ENCODE peak calls at places on chromosome 21, in six cellular contexts. Y is NCI-H1105, R is pancreas, B is suprapubic skin, P is cardiac muscle cell, Q is HEK293T. M is an unnamed sample.

GRCh38 chr21:45187646-45188045 is 100.0 kb downstream of the POFUT2 start:
- DNase-seq in Y (no peak), R (no peak), B (no peak), P (no peak), Q (no peak), M (no peak)

GRCh38 chr21:44368711-44369446 is 15.5 kb downstream of the TRPM2 start:
- DNase-seq in Y (no peak), R (no peak), B (no peak), P (no peak), Q (no peak), M (peak; percentile 48)

GRCh38 chr21:15774590-15774989 is 44.8 kb downstream of the USP25 start:
- DNase-seq in Y (no peak), R (no peak), B (no peak), P (no peak), Q (no peak), M (no peak)

GRCh38 chr21:41536076-41536826 is 28.3 kb upstream of the TMPRSS2 start:
- DNase-seq in Y (no peak), R (peak; percentile 48), B (no peak), P (no peak), Q (no peak), M (no peak)

GRCh38 chr21:35222021-35222420 is 172.9 kb upstream of the RUNX1 start:
- DNase-seq in Y (no peak), R (no peak), B (no peak), P (peak; percentile 19), Q (no peak), M (no peak)

GRCh38 chr21:44065428-44065827 is 41.8 kb upstream of the PWP2 start:
- DNase-seq in Y (no peak), R (no peak), B (peak; percentile 31), P (no peak), Q (no peak), M (no peak)

GRCh38 chr21:45704311-45705108 is 61.0 kb downstream of the PCBP3 start:
- DNase-seq in Y (no peak), R (no peak), B (no peak), P (no peak), Q (no peak), M (no peak)

GRCh38 chr21:37060296-37060695 is 12.6 kb downstream of the PIGP start:
- DNase-seq in Y (peak; percentile 74), R (peak; percentile 38), B (no peak), P (peak; percentile 28), Q (peak; percentile 75), M (peak; percentile 67)

GRCh38 chr21:42223826-42224575 is 5.1 kb downstream of the ABCG1 start:
- DNase-seq in Y (no peak), R (no peak), B (peak; percentile 56), P (no peak), Q (no peak), M (no peak)

GRCh38 chr21:38956791-38957571 is 151.3 kb downstream of the ETS2 start:
- DNase-seq in Y (peak; percentile 96), R (no peak), B (no peak), P (peak; percentile 86), Q (no peak), M (no peak)

GRCh38 chr21:35581640-35582039 is 478.7 kb downstream of the SETD4 start:
- DNase-seq in Y (no peak), R (no peak), B (no peak), P (no peak), Q (no peak), M (no peak)

GRCh38 chr21:18603246-18603645 is 199.7 kb upstream of the TMPRSS15 start:
- DNase-seq in Y (peak; percentile 61), R (no peak), B (no peak), P (no peak), Q (no peak), M (no peak)

GRCh38 chr21:26920055-26920454 is 46.8 kb downstream of the ADAMTS5 start:
- DNase-seq in Y (no peak), R (peak; percentile 23), B (no peak), P (no peak), Q (no peak), M (no peak)

GRCh38 chr21:36183144-36183795 is 26.6 kb downstream of the DOP1B start:
- DNase-seq in Y (no peak), R (no peak), B (no peak), P (no peak), Q (no peak), M (no peak)

GRCh38 chr21:41542727-41543126 is 34.8 kb upstream of the TMPRSS2 start:
- DNase-seq in Y (no peak), R (no peak), B (no peak), P (no peak), Q (no peak), M (no peak)

GRCh38 chr21:39149882-39150281 is 33.4 kb downstream of the PSMG1 start:
- DNase-seq in Y (no peak), R (no peak), B (no peak), P (no peak), Q (no peak), M (no peak)

M was measured in glutamatergic neuron.